ENCODE peak calls at places on chromosomes 13 and 19, in nine cellular contexts. One of them, this sample, is unnamed.

GRCh38 chr19:32896516-32897214 is 27.1 kb upstream of the SLC7A9 start:
- DNase-seq in mesendoderm: no peak
- DNase-seq in stimulated activated CD8-positive, alpha-beta memory T cell treated with anti-CD3 and anti-CD28 coated beads, Interleukin-15, amount 100 ng/mL, for 24 hours: no peak
- DNase-seq in T-helper 1 cell: no peak
- DNase-seq in mesothelial cell of epicardium: no peak
- DNase-seq in COR-L47: no peak
- DNase-seq in fibroblast of lung: peak; percentile 21
- DNase-seq in activated T-helper 9 cell treated with anti-CD3 and anti-CD28 coated beads, Interleukin-2, amount 50 U/mL, for 16 hours: no peak
- DNase-seq in neural crest cell: no peak
- DNase-seq in this sample: no peak

GRCh38 chr19:28307963-28308362 is 905.0 kb downstream of the UQCRFS1 start:
- DNase-seq in mesendoderm: no peak
- DNase-seq in stimulated activated CD8-positive, alpha-beta memory T cell treated with anti-CD3 and anti-CD28 coated beads, Interleukin-15, amount 100 ng/mL, for 24 hours: no peak
- DNase-seq in T-helper 1 cell: no peak
- DNase-seq in mesothelial cell of epicardium: no peak
- DNase-seq in COR-L47: no peak
- DNase-seq in fibroblast of lung: no peak
- DNase-seq in activated T-helper 9 cell treated with anti-CD3 and anti-CD28 coated beads, Interleukin-2, amount 50 U/mL, for 16 hours: no peak
- DNase-seq in neural crest cell: no peak
- DNase-seq in this sample: no peak

GRCh38 chr19:31538879-31539278 is 189.6 kb upstream of the TSHZ3 start:
- DNase-seq in mesendoderm: no peak
- DNase-seq in stimulated activated CD8-positive, alpha-beta memory T cell treated with anti-CD3 and anti-CD28 coated beads, Interleukin-15, amount 100 ng/mL, for 24 hours: no peak
- DNase-seq in T-helper 1 cell: no peak
- DNase-seq in mesothelial cell of epicardium: peak; percentile 22
- DNase-seq in COR-L47: no peak
- DNase-seq in fibroblast of lung: no peak
- DNase-seq in activated T-helper 9 cell treated with anti-CD3 and anti-CD28 coated beads, Interleukin-2, amount 50 U/mL, for 16 hours: no peak
- DNase-seq in neural crest cell: no peak
- DNase-seq in this sample: no peak

GRCh38 chr19:51691122-51692064 is 1.7 kb upstream of the SPACA6 start:
- DNase-seq in mesendoderm: peak; percentile 96
- DNase-seq in stimulated activated CD8-positive, alpha-beta memory T cell treated with anti-CD3 and anti-CD28 coated beads, Interleukin-15, amount 100 ng/mL, for 24 hours: no peak
- DNase-seq in T-helper 1 cell: no peak
- DNase-seq in mesothelial cell of epicardium: no peak
- DNase-seq in COR-L47: no peak
- DNase-seq in fibroblast of lung: peak; percentile 75
- DNase-seq in activated T-helper 9 cell treated with anti-CD3 and anti-CD28 coated beads, Interleukin-2, amount 50 U/mL, for 16 hours: no peak
- DNase-seq in neural crest cell: no peak
- DNase-seq in this sample: peak; percentile 32

GRCh38 chr19:16496613-16496983 is 404 bp downstream of the C19orf44 start:
- DNase-seq in mesendoderm: no peak
- DNase-seq in stimulated activated CD8-positive, alpha-beta memory T cell treated with anti-CD3 and anti-CD28 coated beads, Interleukin-15, amount 100 ng/mL, for 24 hours: no peak
- DNase-seq in T-helper 1 cell: no peak
- DNase-seq in mesothelial cell of epicardium: no peak
- DNase-seq in COR-L47: no peak
- DNase-seq in fibroblast of lung: peak; percentile 40
- DNase-seq in activated T-helper 9 cell treated with anti-CD3 and anti-CD28 coated beads, Interleukin-2, amount 50 U/mL, for 16 hours: no peak
- DNase-seq in neural crest cell: no peak
- DNase-seq in this sample: no peak

GRCh38 chr13:74129500-74130144 is 4.6 kb downstream of the KLF12 start:
- DNase-seq in mesendoderm: no peak
- DNase-seq in stimulated activated CD8-positive, alpha-beta memory T cell treated with anti-CD3 and anti-CD28 coated beads, Interleukin-15, amount 100 ng/mL, for 24 hours: no peak
- DNase-seq in T-helper 1 cell: no peak
- DNase-seq in mesothelial cell of epicardium: no peak
- DNase-seq in COR-L47: no peak
- DNase-seq in fibroblast of lung: peak; percentile 67
- DNase-seq in activated T-helper 9 cell treated with anti-CD3 and anti-CD28 coated beads, Interleukin-2, amount 50 U/mL, for 16 hours: no peak
- DNase-seq in neural crest cell: no peak
- DNase-seq in this sample: peak; percentile 40

GRCh38 chr19:44718441-44719261 is 19.7 kb downstream of the CEACAM16 start:
- DNase-seq in mesendoderm: peak; percentile 97
- DNase-seq in stimulated activated CD8-positive, alpha-beta memory T cell treated with anti-CD3 and anti-CD28 coated beads, Interleukin-15, amount 100 ng/mL, for 24 hours: no peak
- DNase-seq in T-helper 1 cell: no peak
- DNase-seq in mesothelial cell of epicardium: peak; percentile 53
- DNase-seq in COR-L47: peak; percentile 27
- DNase-seq in fibroblast of lung: peak; percentile 70
- DNase-seq in activated T-helper 9 cell treated with anti-CD3 and anti-CD28 coated beads, Interleukin-2, amount 50 U/mL, for 16 hours: no peak
- DNase-seq in neural crest cell: no peak
- DNase-seq in this sample: peak; percentile 86

GRCh38 chr19:41218615-41219507 is at the start of gene AXL:
- DNase-seq in mesendoderm: peak; percentile 96
- DNase-seq in stimulated activated CD8-positive, alpha-beta memory T cell treated with anti-CD3 and anti-CD28 coated beads, Interleukin-15, amount 100 ng/mL, for 24 hours: no peak
- DNase-seq in T-helper 1 cell: no peak
- DNase-seq in mesothelial cell of epicardium: peak; percentile 76
- DNase-seq in COR-L47: no peak
- DNase-seq in fibroblast of lung: peak; percentile 89
- DNase-seq in activated T-helper 9 cell treated with anti-CD3 and anti-CD28 coated beads, Interleukin-2, amount 50 U/mL, for 16 hours: no peak
- DNase-seq in neural crest cell: peak; percentile 50
- DNase-seq in this sample: peak; percentile 64

GRCh38 chr13:112965103-112965502 is 3.9 kb upstream of the MCF2L start:
- DNase-seq in mesendoderm: no peak
- DNase-seq in stimulated activated CD8-positive, alpha-beta memory T cell treated with anti-CD3 and anti-CD28 coated beads, Interleukin-15, amount 100 ng/mL, for 24 hours: no peak
- DNase-seq in T-helper 1 cell: no peak
- DNase-seq in mesothelial cell of epicardium: no peak
- DNase-seq in COR-L47: no peak
- DNase-seq in fibroblast of lung: no peak
- DNase-seq in activated T-helper 9 cell treated with anti-CD3 and anti-CD28 coated beads, Interleukin-2, amount 50 U/mL, for 16 hours: no peak
- DNase-seq in neural crest cell: no peak
- DNase-seq in this sample: no peak

GRCh38 chr13:46603165-46603603 is 50.2 kb downstream of the LRCH1 start:
- DNase-seq in mesendoderm: peak; percentile 65
- DNase-seq in stimulated activated CD8-positive, alpha-beta memory T cell treated with anti-CD3 and anti-CD28 coated beads, Interleukin-15, amount 100 ng/mL, for 24 hours: no peak
- DNase-seq in T-helper 1 cell: no peak
- DNase-seq in mesothelial cell of epicardium: no peak
- DNase-seq in COR-L47: no peak
- DNase-seq in fibroblast of lung: no peak
- DNase-seq in activated T-helper 9 cell treated with anti-CD3 and anti-CD28 coated beads, Interleukin-2, amount 50 U/mL, for 16 hours: no peak
- DNase-seq in neural crest cell: no peak
- DNase-seq in this sample: no peak

GRCh38 chr19:45506246-45506990 is 861 bp upstream of the VASP start:
- DNase-seq in mesendoderm: peak; percentile 97
- DNase-seq in stimulated activated CD8-positive, alpha-beta memory T cell treated with anti-CD3 and anti-CD28 coated beads, Interleukin-15, amount 100 ng/mL, for 24 hours: peak; percentile 99
- DNase-seq in T-helper 1 cell: peak; percentile 97
- DNase-seq in mesothelial cell of epicardium: peak; percentile 97
- DNase-seq in COR-L47: peak; percentile 80
- DNase-seq in fibroblast of lung: peak; percentile 87
- DNase-seq in activated T-helper 9 cell treated with anti-CD3 and anti-CD28 coated beads, Interleukin-2, amount 50 U/mL, for 16 hours: peak; percentile 98
- DNase-seq in neural crest cell: peak; percentile 91
- DNase-seq in this sample: peak; percentile 74

GRCh38 chr19:7904074-7905020 is 670 bp downstream of the MAP2K7 start:
- DNase-seq in mesendoderm: peak; percentile 46
- DNase-seq in stimulated activated CD8-positive, alpha-beta memory T cell treated with anti-CD3 and anti-CD28 coated beads, Interleukin-15, amount 100 ng/mL, for 24 hours: no peak
- DNase-seq in T-helper 1 cell: peak; percentile 77
- DNase-seq in mesothelial cell of epicardium: no peak
- DNase-seq in COR-L47: peak; percentile 50
- DNase-seq in fibroblast of lung: no peak
- DNase-seq in activated T-helper 9 cell treated with anti-CD3 and anti-CD28 coated beads, Interleukin-2, amount 50 U/mL, for 16 hours: peak; percentile 46
- DNase-seq in neural crest cell: no peak
- DNase-seq in this sample: peak; percentile 51

GRCh38 chr13:71483733-71484132 is 383.3 kb downstream of the DACH1 start:
- DNase-seq in mesendoderm: no peak
- DNase-seq in stimulated activated CD8-positive, alpha-beta memory T cell treated with anti-CD3 and anti-CD28 coated beads, Interleukin-15, amount 100 ng/mL, for 24 hours: no peak
- DNase-seq in T-helper 1 cell: no peak
- DNase-seq in mesothelial cell of epicardium: no peak
- DNase-seq in COR-L47: no peak
- DNase-seq in fibroblast of lung: no peak
- DNase-seq in activated T-helper 9 cell treated with anti-CD3 and anti-CD28 coated beads, Interleukin-2, amount 50 U/mL, for 16 hours: no peak
- DNase-seq in neural crest cell: no peak
- DNase-seq in this sample: no peak

GRCh38 chr19:52307275-52307674 is 10.3 kb downstream of the ZNF480 start:
- DNase-seq in mesendoderm: peak; percentile 79
- DNase-seq in stimulated activated CD8-positive, alpha-beta memory T cell treated with anti-CD3 and anti-CD28 coated beads, Interleukin-15, amount 100 ng/mL, for 24 hours: no peak
- DNase-seq in T-helper 1 cell: no peak
- DNase-seq in mesothelial cell of epicardium: no peak
- DNase-seq in COR-L47: no peak
- DNase-seq in fibroblast of lung: peak; percentile 38
- DNase-seq in activated T-helper 9 cell treated with anti-CD3 and anti-CD28 coated beads, Interleukin-2, amount 50 U/mL, for 16 hours: no peak
- DNase-seq in neural crest cell: no peak
- DNase-seq in this sample: no peak

GRCh38 chr13:113403255-113404104 is 39.5 kb upstream of the GRTP1 start:
- DNase-seq in mesendoderm: no peak
- DNase-seq in stimulated activated CD8-positive, alpha-beta memory T cell treated with anti-CD3 and anti-CD28 coated beads, Interleukin-15, amount 100 ng/mL, for 24 hours: no peak
- DNase-seq in T-helper 1 cell: no peak
- DNase-seq in mesothelial cell of epicardium: peak; percentile 36
- DNase-seq in COR-L47: no peak
- DNase-seq in fibroblast of lung: no peak
- DNase-seq in activated T-helper 9 cell treated with anti-CD3 and anti-CD28 coated beads, Interleukin-2, amount 50 U/mL, for 16 hours: no peak
- DNase-seq in neural crest cell: no peak
- DNase-seq in this sample: no peak

GRCh38 chr13:20901668-20902437 is 693 bp downstream of the XPO4 start:
- DNase-seq in mesendoderm: peak; percentile 77
- DNase-seq in stimulated activated CD8-positive, alpha-beta memory T cell treated with anti-CD3 and anti-CD28 coated beads, Interleukin-15, amount 100 ng/mL, for 24 hours: peak; percentile 3
- DNase-seq in T-helper 1 cell: no peak
- DNase-seq in mesothelial cell of epicardium: no peak
- DNase-seq in COR-L47: peak; percentile 28
- DNase-seq in fibroblast of lung: peak; percentile 33
- DNase-seq in activated T-helper 9 cell treated with anti-CD3 and anti-CD28 coated beads, Interleukin-2, amount 50 U/mL, for 16 hours: peak; percentile 2
- DNase-seq in neural crest cell: peak; percentile 11
- DNase-seq in this sample: peak; percentile 76

GRCh38 chr19:40831502-40832430 is 18.5 kb downstream of the CYP2A6 start:
- DNase-seq in mesendoderm: no peak
- DNase-seq in stimulated activated CD8-positive, alpha-beta memory T cell treated with anti-CD3 and anti-CD28 coated beads, Interleukin-15, amount 100 ng/mL, for 24 hours: no peak
- DNase-seq in T-helper 1 cell: no peak
- DNase-seq in mesothelial cell of epicardium: no peak
- DNase-seq in COR-L47: no peak
- DNase-seq in fibroblast of lung: peak; percentile 100
- DNase-seq in activated T-helper 9 cell treated with anti-CD3 and anti-CD28 coated beads, Interleukin-2, amount 50 U/mL, for 16 hours: no peak
- DNase-seq in neural crest cell: no peak
- DNase-seq in this sample: no peak

GRCh38 chr13:33045829-33046592 is 29.8 kb downstream of the KL start:
- DNase-seq in mesendoderm: no peak
- DNase-seq in stimulated activated CD8-positive, alpha-beta memory T cell treated with anti-CD3 and anti-CD28 coated beads, Interleukin-15, amount 100 ng/mL, for 24 hours: no peak
- DNase-seq in T-helper 1 cell: no peak
- DNase-seq in mesothelial cell of epicardium: no peak
- DNase-seq in COR-L47: no peak
- DNase-seq in fibroblast of lung: no peak
- DNase-seq in activated T-helper 9 cell treated with anti-CD3 and anti-CD28 coated beads, Interleukin-2, amount 50 U/mL, for 16 hours: no peak
- DNase-seq in neural crest cell: no peak
- DNase-seq in this sample: no peak

GRCh38 chr13:51397262-51397933 is 55.4 kb downstream of the INTS6 start:
- DNase-seq in mesendoderm: peak; percentile 63
- DNase-seq in stimulated activated CD8-positive, alpha-beta memory T cell treated with anti-CD3 and anti-CD28 coated beads, Interleukin-15, amount 100 ng/mL, for 24 hours: no peak
- DNase-seq in T-helper 1 cell: no peak
- DNase-seq in mesothelial cell of epicardium: no peak
- DNase-seq in COR-L47: peak; percentile 1
- DNase-seq in fibroblast of lung: peak; percentile 69
- DNase-seq in activated T-helper 9 cell treated with anti-CD3 and anti-CD28 coated beads, Interleukin-2, amount 50 U/mL, for 16 hours: no peak
- DNase-seq in neural crest cell: no peak
- DNase-seq in this sample: no peak

GRCh38 chr13:29946093-29946492 is 95.7 kb upstream of the UBL3 start:
- DNase-seq in mesendoderm: no peak
- DNase-seq in stimulated activated CD8-positive, alpha-beta memory T cell treated with anti-CD3 and anti-CD28 coated beads, Interleukin-15, amount 100 ng/mL, for 24 hours: no peak
- DNase-seq in T-helper 1 cell: no peak
- DNase-seq in mesothelial cell of epicardium: no peak
- DNase-seq in COR-L47: no peak
- DNase-seq in fibroblast of lung: no peak
- DNase-seq in activated T-helper 9 cell treated with anti-CD3 and anti-CD28 coated beads, Interleukin-2, amount 50 U/mL, for 16 hours: no peak
- DNase-seq in neural crest cell: no peak
- DNase-seq in this sample: no peak

GRCh38 chr13:49936085-49936942 is at the start of gene SPRYD7:
- DNase-seq in mesendoderm: peak; percentile 99
- DNase-seq in stimulated activated CD8-positive, alpha-beta memory T cell treated with anti-CD3 and anti-CD28 coated beads, Interleukin-15, amount 100 ng/mL, for 24 hours: peak; percentile 96
- DNase-seq in T-helper 1 cell: peak; percentile 91
- DNase-seq in mesothelial cell of epicardium: peak; percentile 98
- DNase-seq in COR-L47: peak; percentile 94
- DNase-seq in fibroblast of lung: peak; percentile 98
- DNase-seq in activated T-helper 9 cell treated with anti-CD3 and anti-CD28 coated beads, Interleukin-2, amount 50 U/mL, for 16 hours: peak; percentile 93
- DNase-seq in neural crest cell: peak; percentile 98
- DNase-seq in this sample: peak; percentile 99

GRCh38 chr19:8441725-8442544 is 2.8 kb upstream of the HNRNPM start:
- DNase-seq in mesendoderm: no peak
- DNase-seq in stimulated activated CD8-positive, alpha-beta memory T cell treated with anti-CD3 and anti-CD28 coated beads, Interleukin-15, amount 100 ng/mL, for 24 hours: no peak
- DNase-seq in T-helper 1 cell: no peak
- DNase-seq in mesothelial cell of epicardium: no peak
- DNase-seq in COR-L47: no peak
- DNase-seq in fibroblast of lung: no peak
- DNase-seq in activated T-helper 9 cell treated with anti-CD3 and anti-CD28 coated beads, Interleukin-2, amount 50 U/mL, for 16 hours: no peak
- DNase-seq in neural crest cell: no peak
- DNase-seq in this sample: no peak